ENCODE peak calls at places on chromosomes 13 and 19, in eight cellular contexts. E is LHCN-M2, C is H7, A is mucosa of descending colon, L is putamen, H is GM12878, P is neural crest cell, N is cardiac muscle cell. J is an unnamed sample.

GRCh38 chr19:40217921-40218890 is at the start of gene TTC9B:
- DNase-seq in E (no peak), P (peak), A (no peak), N (peak), C (peak), H (no peak), L (no peak), J (peak)

GRCh38 chr19:13825489-13826475 is 30.5 kb downstream of the ZSWIM4 start:
- DNase-seq in L (no peak), N (peak), C (peak), E (peak), H (no peak), P (no peak), A (peak), J (peak)

GRCh38 chr19:30570194-30570593 is 198.0 kb downstream of the ZNF536 start:
- DNase-seq in C (no peak), A (no peak), L (no peak), E (no peak), P (no peak), N (no peak), H (no peak), J (no peak)

GRCh38 chr19:3784607-3785463 is 1.3 kb downstream of the MATK start:
- DNase-seq in N (no peak), E (peak), P (no peak), L (no peak), H (no peak), C (peak), A (no peak), J (no peak)

GRCh38 chr13:25046274-25046984 is 49.5 kb upstream of the PABPC3 start:
- DNase-seq in C (peak), L (peak), N (peak), P (peak), H (no peak), E (no peak), A (no peak), J (no peak)

GRCh38 chr13:109704771-109705628 is 81.4 kb downstream of the IRS2 start:
- DNase-seq in L (no peak), H (no peak), C (no peak), P (no peak), N (no peak), E (no peak), A (peak), J (no peak)

GRCh38 chr19:1566392-1567115 is 1.6 kb downstream of the MEX3D start:
- DNase-seq in E (peak), C (peak), N (peak), L (peak), H (no peak), P (peak), A (peak), J (peak)

GRCh38 chr19:39164289-39164688 is 32.5 kb upstream of the NCCRP1 start:
- DNase-seq in N (no peak), E (no peak), L (no peak), P (no peak), H (no peak), C (no peak), A (no peak), J (no peak)

GRCh38 chr19:33825556-33825955 is 28.9 kb downstream of the KCTD15 start:
- DNase-seq in C (no peak), P (no peak), A (no peak), L (no peak), H (no peak), N (no peak), E (no peak), J (no peak)

GRCh38 chr13:28268800-28269223 is 130.5 kb downstream of the PAN3 start:
- DNase-seq in E (peak), P (no peak), N (no peak), L (no peak), H (peak), A (no peak), C (no peak), J (no peak)

GRCh38 chr19:43950834-43951626 is at the start of gene ZNF221:
- DNase-seq in N (peak), H (peak), A (peak), P (peak), E (peak), C (peak), L (peak), J (peak)

J was measured in G401.